ENCODE peak calls at places on chromosome 3, in eight cellular contexts. K, B, C, L, G, O, J and W are unnamed samples.

GRCh38 chr3:186888569-186888968 is 41.8 kb upstream of the ST6GAL1 start:
- DNase-seq in K (peak; percentile 21), B (no peak), C (no peak), L (no peak), G (no peak), O (no peak), J (no peak), W (no peak)

GRCh38 chr3:10666621-10667020 is 149.4 kb upstream of the SLC6A11 start:
- DNase-seq in K (no peak), B (no peak), C (no peak), L (no peak), G (no peak), O (no peak), J (no peak), W (no peak)

GRCh38 chr3:60064210-60065178 is 1014.7 kb upstream of the CFAP20DC start:
- DNase-seq in K (no peak), B (no peak), C (no peak), L (no peak), G (no peak), O (no peak), J (peak; percentile 30), W (no peak)

GRCh38 chr3:33026267-33026666 is 70.7 kb downstream of the GLB1 start:
- DNase-seq in K (no peak), B (no peak), C (no peak), L (no peak), G (no peak), O (no peak), J (no peak), W (no peak)

GRCh38 chr3:72721696-72722381 is 126.4 kb downstream of the SHQ1 start:
- DNase-seq in K (peak; percentile 18), B (no peak), C (no peak), L (no peak), G (no peak), O (no peak), J (no peak), W (no peak)

GRCh38 chr3:52225452-52226228 is at the start of gene TLR9:
- DNase-seq in K (peak; percentile 1), B (no peak), C (no peak), L (no peak), G (peak; percentile 67), O (no peak), J (no peak), W (no peak)

GRCh38 chr3:123658118-123658859 is 73.4 kb upstream of the HACD2 start:
- DNase-seq in K (no peak), B (no peak), C (no peak), L (no peak), G (no peak), O (no peak), J (peak; percentile 82), W (peak; percentile 47)

GRCh38 chr3:157582634-157582968 is 79.4 kb upstream of the VEPH1 start:
- DNase-seq in K (no peak), B (no peak), C (no peak), L (no peak), G (no peak), O (no peak), J (no peak), W (no peak)

GRCh38 chr3:167241048-167241845 is 138.8 kb downstream of the ZBBX start:
- DNase-seq in K (peak; percentile 86), B (no peak), C (no peak), L (peak; percentile 6), G (no peak), O (no peak), J (no peak), W (no peak)

GRCh38 chr3:181838940-181839914 is 127.5 kb downstream of the SOX2 start:
- DNase-seq in K (peak; percentile 96), B (peak; percentile 23), C (no peak), L (peak; percentile 13), G (no peak), O (no peak), J (no peak), W (no peak)

GRCh38 chr3:160473233-160473632 is 23.6 kb upstream of the TRIM59 start:
- DNase-seq in K (no peak), B (no peak), C (no peak), L (no peak), G (no peak), O (no peak), J (no peak), W (no peak)

GRCh38 chr3:192054881-192055280 is 593.9 kb downstream of the PYDC2 start:
- DNase-seq in K (no peak), B (no peak), C (no peak), L (peak; percentile 34), G (no peak), O (no peak), J (peak; percentile 64), W (no peak)